ENCODE peak calls at places on chromosomes 4 and X, in eight cellular contexts. B is uterus; A is CD8-positive, alpha-beta T cell; Z is astrocyte; J is mammary epithelial cell; E is neuronal stem cell; C is cardiac muscle cell; V is CD8-positive, alpha-beta memory T cell. Y is an unnamed sample. For H3K4me1, the result is how much of the 10 kb centered on the place peaks cover.

GRCh38 chr4:142976482-142976881 is 130.4 kb upstream of the INPP4B start:
- DNase-seq in B (no peak), A (no peak), Z (no peak), J (no peak), E (no peak), C (no peak), V (no peak), Y (no peak)

GRCh38 chrX:40106677-40107290 is 9.0 kb upstream of the BCOR start:
- DNase-seq in B (no peak), A (no peak), Z (no peak), J (no peak), E (no peak), C (no peak), V (no peak), Y (no peak)

GRCh38 chr4:48432017-48432416 is 51.1 kb upstream of the SLC10A4 start:
- DNase-seq in B (no peak), A (no peak), Z (no peak), J (no peak), E (no peak), C (no peak), V (no peak), Y (no peak)

GRCh38 chrX:97021680-97022079 is 138.0 kb downstream of the RPA4 start:
- DNase-seq in B (no peak), A (no peak), Z (peak), J (peak), E (no peak), C (peak), V (no peak), Y (no peak)

GRCh38 chr4:17814140-17814539 is 3.4 kb downstream of the NCAPG start:
- DNase-seq in B (no peak), A (no peak), Z (peak), J (no peak), E (no peak), C (peak), V (no peak), Y (no peak)

GRCh38 chrX:120377179-120377578 is 15.3 kb downstream of the ATP1B4 start:
- DNase-seq in B (no peak), A (no peak), Z (no peak), J (no peak), E (no peak), C (no peak), V (no peak), Y (no peak)

GRCh38 chrX:39012561-39013209 is 211.4 kb downstream of the MID1IP1 start:
- DNase-seq in B (no peak), A (no peak), Z (peak), J (no peak), E (no peak), C (peak), V (no peak), Y (no peak)

GRCh38 chr4:46146993-46147392 is 23.1 kb upstream of the GABRG1 start:
- DNase-seq in B (no peak), A (no peak), Z (no peak), J (peak), E (no peak), C (no peak), V (no peak), Y (no peak)

GRCh38 chr4:66097271-66097670 is 427.0 kb upstream of the EPHA5 start:
- DNase-seq in B (no peak), A (no peak), Z (no peak), J (no peak), E (no peak), C (no peak), V (no peak), Y (no peak)

GRCh38 chrX:116239944-116240391 is 69.4 kb downstream of the AGTR2 start:
- DNase-seq in B (no peak), A (no peak), Z (peak), J (peak), E (no peak), C (peak), V (no peak), Y (no peak)

GRCh38 chr4:176343286-176343685 is 23.5 kb downstream of the SPCS3 start:
- DNase-seq in B (no peak), A (no peak), Z (no peak), J (no peak), E (no peak), C (no peak), V (no peak), Y (no peak)

GRCh38 chrX:116824785-116825184 is 362.0 kb upstream of the CT83 start:
- DNase-seq in B (no peak), A (no peak), Z (no peak), J (no peak), E (peak), C (no peak), V (no peak), Y (no peak)

GRCh38 chr4:65670331-65671031 is at the start of gene EPHA5:
- DNase-seq in B (peak), A (no peak), Z (peak), J (peak), E (peak), C (peak), V (no peak), Y (peak)

GRCh38 chr4:150231108-150231770 is 153.0 kb downstream of the DCLK2 start:
- DNase-seq in B (no peak), A (no peak), Z (peak), J (no peak), E (no peak), C (no peak), V (no peak), Y (no peak)

GRCh38 chr4:175070444-175070843 is 152.3 kb downstream of the ADAM29 start:
- DNase-seq in B (no peak), A (no peak), Z (no peak), J (no peak), E (no peak), C (no peak), V (no peak), Y (no peak)

GRCh38 chr4:150308824-150309472 is 230.7 kb downstream of the DCLK2 start:
- DNase-seq in B (no peak), A (no peak), Z (peak), J (peak), E (no peak), C (peak), V (no peak), Y (no peak)

GRCh38 chrX:21354725-21355124 is 19.5 kb upstream of the CNKSR2 start:
- DNase-seq in B (no peak), A (no peak), Z (no peak), J (no peak), E (no peak), C (no peak), V (no peak), Y (no peak)

GRCh38 chr4:113641025-113641431 is 120.5 kb downstream of the CAMK2D start:
- DNase-seq in B (no peak), A (no peak), Z (no peak), J (no peak), E (no peak), C (no peak), V (no peak), Y (no peak)

GRCh38 chrX:116417214-116417613 is 19.2 kb upstream of the SLC6A14 start:
- DNase-seq in B (no peak), A (no peak), Z (no peak), J (peak), E (no peak), C (no peak), V (no peak), Y (no peak)

GRCh38 chr4:52096048-52096447 is 44.9 kb downstream of the SPATA18 start:
- DNase-seq in B (no peak), A (no peak), Z (peak), J (peak), E (no peak), C (no peak), V (no peak), Y (no peak)

GRCh38 chr4:13860126-13860525 is 232.6 kb upstream of the BOD1L1 start:
- DNase-seq in B (no peak), A (no peak), Z (no peak), J (no peak), E (peak), C (peak), V (no peak), Y (no peak)

GRCh38 chr4:132344924-132345828 is 803.9 kb upstream of the PCDH10 start:
- DNase-seq in B (no peak), A (no peak), Z (no peak), J (no peak), E (no peak), C (no peak), V (no peak), Y (no peak)

GRCh38 chr4:48483777-48484493 is 792 bp downstream of the SLC10A4 start:
- DNase-seq in B (no peak), A (no peak), Z (no peak), J (no peak), E (no peak), C (no peak), V (no peak), Y (peak)

GRCh38 chr4:6259886-6260285 is 9.8 kb upstream of the WFS1 start:
- DNase-seq in B (no peak), A (no peak), Z (no peak), J (no peak), E (no peak), C (no peak), V (no peak), Y (no peak)

GRCh38 chr4:121377065-121377464 is 3.8 kb downstream of the QRFPR start:
- DNase-seq in B (no peak), A (no peak), Z (no peak), J (no peak), E (no peak), C (peak), V (no peak), Y (no peak)

GRCh38 chr4:121379276-121379675 is 1.5 kb downstream of the QRFPR start:
- DNase-seq in B (no peak), A (no peak), Z (no peak), J (no peak), E (no peak), C (no peak), V (no peak), Y (no peak)

GRCh38 chr4:121376541-121376940 is 4.3 kb downstream of the QRFPR start:
- DNase-seq in B (no peak), A (no peak), Z (no peak), J (no peak), E (no peak), C (no peak), V (no peak), Y (peak)

GRCh38 chr4:121380448-121381147 is at the start of gene QRFPR:
- DNase-seq in B (no peak), A (no peak), Z (no peak), J (peak), E (peak), C (peak), V (no peak), Y (no peak)

DNA sequence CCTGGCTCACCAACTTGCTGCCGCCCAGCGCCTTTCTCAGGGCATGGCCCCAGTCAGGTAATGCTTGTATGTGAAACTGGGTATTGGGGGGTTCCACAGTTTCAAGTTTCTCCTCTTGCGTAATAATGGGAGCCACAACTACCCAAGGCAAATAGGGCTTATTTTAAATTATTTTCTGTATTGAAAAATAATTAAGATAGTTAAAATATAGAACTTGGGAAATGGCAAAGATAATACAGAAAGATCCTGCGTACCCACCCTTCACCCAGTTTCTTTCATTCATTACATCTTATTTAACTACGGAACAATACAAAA is 287 bp upstream of the QRFPR start:
- DNase-seq in B (no peak), A (no peak), Z (no peak), J (no peak), E (no peak), C (no peak), V (no peak), Y (no peak)
- H3K4me3 ChIP-seq in B (no peak), A (no peak), Z (no peak), J (peak), E (peak), C (peak), V (no peak), Y (no peak)

GRCh38 chrX:9767375-9767774 is 1.7 kb upstream of the GPR143 start:
- DNase-seq in B (no peak), A (no peak), Z (no peak), J (no peak), E (no peak), C (peak), V (no peak), Y (no peak)
- H3K4me1 ChIP-seq in B (under half), A (under half), Z (under half), J (under half), E (under half), C (under half), V (under half), Y (under half)

GRCh38 chr4:10020871-10021676 is at the start of gene SLC2A9:
- DNase-seq in B (no peak), A (no peak), Z (no peak), J (peak), E (no peak), C (peak), V (no peak), Y (no peak)

GRCh38 chr4:10019521-10020051 is 1.7 kb downstream of the SLC2A9 start:
- DNase-seq in B (no peak), A (no peak), Z (no peak), J (no peak), E (no peak), C (no peak), V (no peak), Y (no peak)

GRCh38 chr4:10017037-10017893 is 4.0 kb downstream of the SLC2A9 start:
- DNase-seq in B (no peak), A (no peak), Z (no peak), J (no peak), E (no peak), C (no peak), V (no peak), Y (no peak)

GRCh38 chr4:10020106-10020505 is 1.2 kb downstream of the SLC2A9 start:
- DNase-seq in B (no peak), A (no peak), Z (no peak), J (no peak), E (no peak), C (no peak), V (no peak), Y (no peak)

GRCh38 chr4:10018818-10019438 is 2.4 kb downstream of the SLC2A9 start:
- DNase-seq in B (peak), A (peak), Z (peak), J (peak), E (peak), C (peak), V (peak), Y (peak)
- H3K27ac ChIP-seq in B (peak), A (peak), Z (peak), J (peak), E (no peak), C (no peak), V (peak), Y (peak)

DNA sequence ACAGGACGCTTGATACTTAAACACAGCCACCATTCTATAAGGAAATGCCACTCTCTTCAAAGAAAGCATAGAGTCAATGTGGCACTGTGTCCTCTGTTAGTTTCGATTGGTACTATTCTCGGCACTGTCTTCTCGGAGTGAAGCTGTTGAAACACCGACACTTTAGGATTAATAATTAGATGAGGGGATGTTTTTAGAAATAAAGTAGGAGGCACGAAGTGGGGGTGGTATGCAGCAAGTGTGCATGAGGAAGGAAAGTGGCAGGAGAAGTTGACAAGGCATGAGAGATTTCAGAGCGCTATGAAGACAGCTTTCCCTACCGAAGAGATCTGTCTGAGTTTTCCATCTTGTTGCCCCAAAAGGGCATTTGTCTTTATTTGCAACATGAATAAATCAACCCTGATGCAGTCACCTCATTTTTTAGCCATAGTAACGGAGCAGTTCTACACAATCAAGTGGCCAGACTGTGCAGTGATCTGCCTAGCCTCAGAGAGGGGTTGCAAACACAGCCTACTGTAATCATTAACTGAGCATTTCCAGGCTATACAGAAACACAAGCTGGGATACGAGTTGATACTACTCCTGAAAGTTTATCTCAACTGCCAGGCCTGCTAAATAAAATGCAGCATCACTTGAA is 8.3 kb downstream of the GPRIN3 start:
- DNase-seq in B (no peak), A (no peak), Z (no peak), J (no peak), E (no peak), C (no peak), V (no peak), Y (no peak)
- H3K4me3 ChIP-seq in B (no peak), A (peak), Z (no peak), J (peak), E (no peak), C (no peak), V (peak), Y (peak)

DNA sequence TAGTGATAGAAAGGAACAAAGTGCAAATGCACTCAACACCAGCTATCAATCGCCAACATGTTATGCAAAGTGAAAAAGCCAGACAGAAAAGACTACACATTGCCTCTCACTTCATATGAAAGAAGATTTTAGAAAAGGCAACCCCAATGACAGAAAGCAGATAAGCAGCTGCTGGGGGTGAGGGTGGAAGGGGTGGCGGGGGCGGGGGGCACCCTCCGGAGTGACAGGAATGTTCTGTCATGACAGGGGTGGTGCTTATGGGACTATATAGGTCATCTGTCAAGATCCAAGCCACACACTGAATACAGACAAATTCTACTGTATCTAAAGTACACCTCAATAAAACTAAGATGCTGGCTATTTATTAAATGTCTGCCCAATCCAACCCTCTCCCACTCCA is 10.7 kb downstream of the WDR1 start:
- DNase-seq in B (no peak), A (no peak), Z (no peak), J (no peak), E (no peak), C (no peak), V (no peak), Y (no peak)
- H3K4me1 ChIP-seq in B (under half), A (half or more), Z (half or more), J (half or more), E (under half), C (half or more), V (half or more), Y (half or more)

GRCh38 chr4:621296-622070 is 3.9 kb upstream of the PDE6B start:
- DNase-seq in B (no peak), A (no peak), Z (no peak), J (no peak), E (no peak), C (no peak), V (peak), Y (no peak)
- H3K27ac ChIP-seq in B (no peak), A (no peak), Z (no peak), J (no peak), E (no peak), C (no peak), V (no peak), Y (no peak)

DNA sequence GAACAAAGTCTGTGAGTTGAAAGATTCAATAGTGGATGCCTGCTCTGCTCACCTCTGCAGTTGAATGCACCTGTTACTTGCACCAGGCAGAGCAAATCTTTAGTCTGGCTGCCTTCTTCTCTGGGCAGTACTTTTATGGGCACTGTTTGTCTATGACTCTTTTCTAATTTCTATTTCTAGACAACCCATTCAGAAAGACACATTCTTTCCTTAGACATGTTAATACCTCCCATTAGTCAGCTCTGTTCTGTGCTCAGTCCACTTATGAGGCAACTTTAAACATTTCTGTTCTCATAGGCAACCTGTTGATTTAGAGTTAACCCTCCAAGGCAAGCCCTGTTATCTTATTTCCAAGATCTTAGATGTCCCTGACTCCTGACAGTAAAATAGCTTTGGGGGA is 108.9 kb downstream of the SYNPO2 start:
- DNase-seq in B (no peak), A (no peak), Z (peak), J (no peak), E (no peak), C (no peak), V (no peak), Y (no peak)
- H3K4me3 ChIP-seq in B (no peak), A (no peak), Z (no peak), J (no peak), E (no peak), C (no peak), V (no peak), Y (no peak)

GRCh38 chr4:151667666-151668065 is 93.1 kb downstream of the GATB start:
- DNase-seq in B (no peak), A (no peak), Z (no peak), J (no peak), E (no peak), C (no peak), V (no peak), Y (no peak)

GRCh38 chr4:151665442-151666127 is 95.2 kb downstream of the GATB start:
- DNase-seq in B (no peak), A (no peak), Z (no peak), J (no peak), E (no peak), C (no peak), V (no peak), Y (no peak)

GRCh38 chr4:151667025-151667424 is 93.8 kb downstream of the GATB start:
- DNase-seq in B (no peak), A (no peak), Z (no peak), J (no peak), E (no peak), C (no peak), V (no peak), Y (no peak)

GRCh38 chr4:151665022-151665421 is 95.8 kb downstream of the GATB start:
- DNase-seq in B (no peak), A (no peak), Z (no peak), J (no peak), E (no peak), C (no peak), V (no peak), Y (no peak)

GRCh38 chr4:151666501-151666900 is 94.3 kb downstream of the GATB start:
- DNase-seq in B (no peak), A (no peak), Z (no peak), J (no peak), E (no peak), C (no peak), V (no peak), Y (no peak)
- H3K4me1 ChIP-seq in B (under half), A (under half), Z (under half), J (under half), E (under half), C (under half), V (under half), Y (under half)

DNA sequence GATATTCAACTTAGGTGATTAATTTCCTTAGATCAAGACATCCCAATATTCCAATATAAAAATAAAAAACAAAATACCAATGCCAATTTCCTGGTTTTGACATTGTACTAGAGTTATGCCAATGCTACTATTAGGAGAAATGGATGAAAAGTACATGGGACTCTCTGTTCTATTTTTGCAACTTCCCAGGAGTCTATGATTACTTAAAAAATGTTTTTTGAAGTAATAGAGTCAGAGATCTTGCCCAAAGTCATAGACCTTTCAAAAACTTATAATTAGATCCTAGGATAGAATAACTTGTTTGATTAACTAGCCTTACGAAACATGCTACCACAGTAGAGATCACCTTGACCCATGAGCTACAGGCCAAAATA is 73.6 kb upstream of the MAOA start:
- DNase-seq in B (no peak), A (no peak), Z (no peak), J (no peak), E (no peak), C (no peak), V (no peak), Y (no peak)
- H3K27ac ChIP-seq in B (no peak), A (no peak), Z (no peak), J (peak), E (no peak), C (no peak), V (no peak), Y (no peak)

GRCh38 chr4:140252144-140252741 is 98.3 kb upstream of the MAML3 start:
- DNase-seq in B (peak), A (peak), Z (peak), J (no peak), E (no peak), C (peak), V (no peak), Y (peak)
- H3K4me3 ChIP-seq in B (peak), A (peak), Z (no peak), J (no peak), E (no peak), C (peak), V (no peak), Y (peak)

Y was measured in upper lobe of right lung.